ENCODE peak calls at places on chromosomes 4 and X, in seven cellular contexts. W is fibroblast of pulmonary artery, O is HFF-Myc, K is IMR-90, P is lower lobe of right lung, R is AG09309, V is lung. U is an unnamed sample.

GRCh38 chr4:15476396-15476795 is 6.7 kb downstream of the CC2D2A start:
- DNase-seq in W (no peak), O (no peak), K (no peak), P (no peak), R (no peak), V (no peak), U (no peak)

GRCh38 chr4:73055241-73055897 is 14.1 kb downstream of the COX18 start:
- DNase-seq in W (no peak), O (no peak), K (peak; percentile 13), P (no peak), R (no peak), V (no peak), U (no peak)

GRCh38 chr4:27692098-27692679 is 831.5 kb downstream of the STIM2 start:
- DNase-seq in W (peak; percentile 49), O (peak; percentile 12), K (peak; percentile 29), P (no peak), R (peak; percentile 31), V (no peak), U (no peak)

GRCh38 chrX:40104649-40105015 is 6.9 kb upstream of the BCOR start:
- DNase-seq in W (peak; percentile 77), O (no peak), K (peak; percentile 67), P (peak; percentile 60), R (no peak), V (no peak), U (no peak)

GRCh38 chr4:141081921-141082381 is 51.3 kb downstream of the RNF150 start:
- DNase-seq in W (no peak), O (no peak), K (no peak), P (no peak), R (no peak), V (no peak), U (no peak)

GRCh38 chr4:141142423-141142822 is 9.2 kb upstream of the RNF150 start:
- DNase-seq in W (no peak), O (no peak), K (no peak), P (no peak), R (no peak), V (peak; percentile 35), U (no peak)

GRCh38 chr4:37830640-37831039 is 4.2 kb downstream of the PGM2 start:
- DNase-seq in W (no peak), O (no peak), K (no peak), P (no peak), R (no peak), V (no peak), U (no peak)

GRCh38 chrX:154123241-154124219 is 20.5 kb upstream of the OPN1LW start:
- DNase-seq in W (peak; percentile 3), O (no peak), K (no peak), P (peak; percentile 76), R (no peak), V (no peak), U (no peak)

GRCh38 chr4:168374772-168375523 is 56.4 kb upstream of the DDX60 start:
- DNase-seq in W (no peak), O (no peak), K (no peak), P (no peak), R (no peak), V (no peak), U (no peak)

GRCh38 chr4:76652389-76652788 is 217.4 kb downstream of the SHROOM3 start:
- DNase-seq in W (no peak), O (no peak), K (no peak), P (no peak), R (no peak), V (no peak), U (no peak)
- TF ChIP-seq CTCF in W (no peak), O (no peak), K (no peak), P (no peak), R (no peak), V (no peak), U (no peak)

DNA sequence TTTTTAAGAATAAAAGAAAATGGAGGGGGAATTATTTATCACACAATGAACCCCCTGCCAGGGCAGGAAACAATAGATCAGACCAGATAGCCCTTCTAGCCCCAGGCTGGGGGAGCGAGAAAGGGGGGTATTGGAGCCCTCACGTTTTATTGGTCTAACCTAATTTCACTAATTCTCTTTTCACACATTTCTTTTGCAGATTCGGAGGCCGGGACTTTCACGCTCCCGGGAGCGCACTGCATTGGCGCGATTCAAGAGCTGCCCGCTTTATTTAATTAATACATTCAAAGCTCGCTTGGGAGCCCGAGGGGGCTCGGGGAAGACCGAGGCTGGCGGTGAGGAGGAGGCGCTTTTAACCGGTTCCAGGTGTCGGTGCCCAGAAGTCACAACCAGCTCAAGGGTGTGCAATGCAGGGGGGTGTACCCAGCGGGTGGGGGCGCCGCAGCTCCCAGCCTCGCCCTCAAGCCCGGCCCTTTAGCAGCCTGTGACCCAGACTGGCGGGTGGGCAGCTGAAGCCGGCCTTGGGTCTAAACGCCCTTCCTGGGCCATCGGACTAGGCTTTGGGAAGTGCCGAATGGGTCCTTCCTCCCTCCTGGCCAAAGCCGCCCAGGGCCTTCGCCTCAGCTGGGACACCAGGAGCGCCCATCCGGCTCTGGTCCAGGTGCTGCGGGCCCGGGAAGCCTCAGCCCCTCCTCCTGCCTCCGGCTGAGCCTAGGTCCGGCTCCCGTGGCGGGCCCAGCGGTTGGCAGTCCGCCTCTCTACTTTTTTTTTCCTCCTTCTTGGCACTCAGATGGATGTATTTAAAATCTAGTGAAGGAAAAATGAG is 5.3 kb downstream of the NEUROG2 start:
- DNase-seq in W (no peak), O (no peak), K (no peak), P (no peak), R (no peak), V (no peak), U (no peak)
- TF ChIP-seq CTCF in W (no peak), O (no peak), K (no peak), P (no peak), R (no peak), V (no peak), U (no peak)

DNA sequence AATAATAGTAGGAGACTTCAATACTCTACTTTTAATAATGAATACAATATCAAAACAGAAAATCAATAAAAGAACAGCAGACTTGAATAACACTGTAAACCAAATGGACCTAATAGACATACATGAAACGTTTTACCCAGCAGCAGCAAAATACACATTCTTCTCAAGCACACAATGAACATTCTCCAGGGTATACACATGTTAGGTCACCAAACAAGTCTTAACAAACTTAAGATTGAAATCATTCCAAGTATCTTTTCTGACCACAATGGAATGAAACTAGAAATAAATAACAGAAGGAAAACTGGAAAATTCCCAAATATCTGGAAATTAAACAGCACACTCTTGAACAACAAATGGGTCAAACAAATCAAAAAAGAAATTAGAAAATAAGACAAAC is 145.0 kb upstream of the CT83 start:
- DNase-seq in W (no peak), O (no peak), K (no peak), P (no peak), R (no peak), V (no peak), U (no peak)
- TF ChIP-seq CTCF in W (no peak), O (no peak), K (no peak), P (no peak), R (no peak), V (no peak), U (no peak)

GRCh38 chr4:26162095-26162494 is 158.7 kb upstream of the RBPJ start:
- DNase-seq in W (no peak), O (no peak), K (no peak), P (no peak), R (no peak), V (no peak), U (no peak)

GRCh38 chr4:26163425-26164362 is 157.1 kb upstream of the RBPJ start:
- DNase-seq in W (no peak), O (no peak), K (no peak), P (no peak), R (no peak), V (no peak), U (no peak)

GRCh38 chr4:26157541-26157940 is 163.3 kb upstream of the RBPJ start:
- DNase-seq in W (peak; percentile 25), O (no peak), K (peak; percentile 54), P (no peak), R (no peak), V (no peak), U (no peak)

GRCh38 chr4:26161030-26161824 is 159.6 kb upstream of the RBPJ start:
- DNase-seq in W (no peak), O (no peak), K (no peak), P (no peak), R (no peak), V (no peak), U (no peak)
- TF ChIP-seq CTCF in W (peak; percentile 25), O (peak; percentile 24), K (peak; percentile 32), P (no peak), R (peak; percentile 24), V (no peak), U (no peak)

GRCh38 chr4:145501051-145501660 is 19.5 kb downstream of the SMAD1 start:
- DNase-seq in W (no peak), O (no peak), K (no peak), P (no peak), R (no peak), V (no peak), U (no peak)

GRCh38 chr4:145496292-145496691 is 14.6 kb downstream of the SMAD1 start:
- DNase-seq in W (no peak), O (no peak), K (no peak), P (no peak), R (no peak), V (no peak), U (no peak)

GRCh38 chr4:145494666-145495065 is 13.0 kb downstream of the SMAD1 start:
- DNase-seq in W (no peak), O (no peak), K (no peak), P (no peak), R (no peak), V (no peak), U (no peak)

GRCh38 chr4:145497199-145498149 is 15.8 kb downstream of the SMAD1 start:
- DNase-seq in W (no peak), O (no peak), K (no peak), P (no peak), R (no peak), V (no peak), U (no peak)

GRCh38 chr4:145498430-145498829 is 16.8 kb downstream of the SMAD1 start:
- DNase-seq in W (no peak), O (no peak), K (no peak), P (no peak), R (no peak), V (no peak), U (no peak)
- TF ChIP-seq CTCF in W (no peak), O (no peak), K (no peak), P (no peak), R (no peak), V (no peak), U (no peak)

GRCh38 chrX:72545990-72546389 is 26.7 kb downstream of the HDAC8 start:
- DNase-seq in W (peak; percentile 37), O (no peak), K (no peak), P (no peak), R (no peak), V (no peak), U (no peak)
- TF ChIP-seq CTCF in W (peak; percentile 26), O (no peak), K (peak; percentile 10), P (no peak), R (no peak), V (no peak), U (no peak)

U was measured in thoracic aorta.